ENCODE peak calls at places on chromosomes 7 and 10, in six cellular contexts. T is stimulated activated naive CD4-positive, alpha-beta T cell treated with Interleukin-2 at 50 U/mL for 16 hours; D is naive thymus-derived CD8-positive, alpha-beta T cell; E is NCI-H146; W is activated T-helper 9 cell treated with anti-CD3 and anti-CD28 coated beads, Interleukin-2, amount 50 U/mL, for 16 hours; M is OCI-LY7. Q is an unnamed sample.

GRCh38 chr10:74705361-74705980 is 120.9 kb upstream of the KAT6B start:
- DNase-seq in T (no peak), D (no peak), E (peak; percentile 87), W (no peak), M (no peak), Q (no peak)

GRCh38 chr7:151343516-151343915 is 1.9 kb downstream of the NUB1 start:
- DNase-seq in T (no peak), D (no peak), E (no peak), W (no peak), M (no peak), Q (no peak)

GRCh38 chr7:88432321-88432720 is 125.6 kb upstream of the STEAP4 start:
- DNase-seq in T (no peak), D (no peak), E (no peak), W (no peak), M (no peak), Q (no peak)

GRCh38 chr7:82109288-82109687 is 334.3 kb downstream of the CACNA2D1 start:
- DNase-seq in T (no peak), D (no peak), E (no peak), W (no peak), M (no peak), Q (peak; percentile 13)

GRCh38 chr10:97673736-97674525 is 13.1 kb downstream of the AVPI1 start:
- DNase-seq in T (no peak), D (no peak), E (no peak), W (no peak), M (no peak), Q (peak; percentile 54)

GRCh38 chr7:2175514-2175913 is 57.2 kb downstream of the MAD1L1 start:
- DNase-seq in T (no peak), D (no peak), E (no peak), W (no peak), M (no peak), Q (peak; percentile 96)

GRCh38 chr10:125802739-125803138 is 20.3 kb downstream of the UROS start:
- DNase-seq in T (no peak), D (no peak), E (no peak), W (no peak), M (no peak), Q (no peak)

GRCh38 chr7:128347573-128348147 is 4.0 kb upstream of the RBM28 start:
- DNase-seq in T (peak; percentile 24), D (no peak), E (peak; percentile 48), W (peak; percentile 31), M (peak; percentile 49), Q (peak; percentile 72)

GRCh38 chr7:13106513-13106912 is 419.1 kb downstream of the ARL4A start:
- DNase-seq in T (no peak), D (no peak), E (no peak), W (no peak), M (no peak), Q (no peak)

GRCh38 chr10:60910543-60910942 is 33.4 kb downstream of the RHOBTB1 start:
- DNase-seq in T (no peak), D (no peak), E (no peak), W (no peak), M (peak; percentile 19), Q (no peak)

GRCh38 chr10:58775960-58776574 is 263.4 kb downstream of the BICC1 start:
- DNase-seq in T (no peak), D (no peak), E (no peak), W (no peak), M (no peak), Q (peak; percentile 65)

GRCh38 chr10:104345512-104345911 is 7.2 kb upstream of the ITPRIP start:
- DNase-seq in T (no peak), D (no peak), E (no peak), W (no peak), M (no peak), Q (no peak)

GRCh38 chr7:99380823-99381663 is 6.5 kb downstream of the ARPC1B start:
- DNase-seq in T (peak; percentile 90), D (peak; percentile 83), E (no peak), W (peak; percentile 83), M (peak; percentile 88), Q (no peak)

GRCh38 chr7:107754642-107755041 is 10.7 kb downstream of the CBLL1 start:
- DNase-seq in T (no peak), D (no peak), E (no peak), W (no peak), M (no peak), Q (no peak)

GRCh38 chr7:144869072-144869471 is 33.2 kb upstream of the TPK1 start:
- DNase-seq in T (no peak), D (no peak), E (no peak), W (no peak), M (no peak), Q (no peak)